ENCODE peak calls at places on chromosomes 13 and 19, in ten cellular contexts. J, A, D, T, H, R, G, K, V and W are unnamed samples.

GRCh38 chr13:114151565-114152284 is 19.3 kb upstream of the RASA3 start:
- DNase-seq in J (no peak), R (no peak), H (no peak), D (no peak), T (no peak), K (peak; percentile 71), V (no peak), G (no peak), A (peak; percentile 76), W (no peak)

GRCh38 chr19:54364775-54365257 is at the start of gene LAIR1:
- DNase-seq in J (peak; percentile 57), D (no peak), H (no peak), G (no peak), R (no peak), A (no peak), V (no peak), T (no peak), K (no peak), W (peak; percentile 76)

GRCh38 chr13:37905736-37906135 is 36.2 kb upstream of the TRPC4 start:
- DNase-seq in V (no peak), K (no peak), H (no peak), T (no peak), R (peak; percentile 18), G (no peak), A (no peak), D (no peak), J (no peak), W (no peak)

GRCh38 chr19:40588926-40589569 is 12.1 kb upstream of the LTBP4 start:
- DNase-seq in D (no peak), J (no peak), K (no peak), H (no peak), V (no peak), T (no peak), A (no peak), G (no peak), R (no peak), W (peak; percentile 55)

GRCh38 chr13:113220141-113220598 is 10.8 kb downstream of the CUL4A start:
- DNase-seq in V (no peak), R (no peak), T (no peak), J (peak; percentile 48), G (no peak), D (no peak), A (no peak), H (no peak), K (no peak), W (no peak)

GRCh38 chr19:18118420-18119242 is 21.1 kb downstream of the MAST3 start:
- DNase-seq in D (no peak), H (no peak), T (no peak), K (no peak), R (no peak), V (no peak), G (no peak), J (no peak), A (no peak), W (peak; percentile 23)

GRCh38 chr13:107612376-107612775 is 603.0 kb downstream of the LIG4 start:
- DNase-seq in G (no peak), D (no peak), J (no peak), A (no peak), K (no peak), R (no peak), T (no peak), V (no peak), H (no peak), W (no peak)

GRCh38 chr13:48858523-48858922 is 117.2 kb upstream of the FNDC3A start:
- DNase-seq in V (no peak), T (no peak), D (no peak), H (no peak), R (no peak), J (no peak), A (no peak), K (no peak), G (no peak), W (no peak)

GRCh38 chr19:42018503-42019193 is 24.6 kb upstream of the ATP1A3 start:
- DNase-seq in J (no peak), A (no peak), K (no peak), V (no peak), R (peak; percentile 74), D (no peak), T (no peak), H (no peak), G (no peak), W (no peak)

GRCh38 chr19:2524840-2525723 is 49.2 kb downstream of the GADD45B start:
- DNase-seq in A (no peak), V (no peak), K (peak; percentile 71), G (no peak), R (peak; percentile 87), J (peak; percentile 71), H (peak; percentile 73), T (peak; percentile 61), D (peak; percentile 89), W (no peak)